ENCODE peak calls at places on chromosomes 13 and 19, in eight cellular contexts. D, L, I, W, E, N, Y and P are unnamed samples.

GRCh38 chr13:114124921-114125320 is 7.5 kb downstream of the RASA3 start:
- DNase-seq in D (peak), L (no peak), I (peak), W (no peak), E (peak), N (peak), Y (peak), P (no peak)

GRCh38 chr19:4059493-4059880 is 7.2 kb downstream of the ZBTB7A start:
- DNase-seq in D (no peak), L (no peak), I (no peak), W (no peak), E (no peak), N (no peak), Y (no peak), P (no peak)

GRCh38 chr13:63081400-63082014 is 1665.9 kb upstream of the PCDH20 start:
- DNase-seq in D (no peak), L (no peak), I (no peak), W (no peak), E (no peak), N (no peak), Y (no peak), P (no peak)

GRCh38 chr19:45876411-45877197 is 9.3 kb downstream of the IRF2BP1 start:
- DNase-seq in D (no peak), L (peak), I (peak), W (no peak), E (no peak), N (no peak), Y (no peak), P (peak)

GRCh38 chr19:16325161-16325527 is 518 bp downstream of the KLF2 start:
- DNase-seq in D (peak), L (peak), I (no peak), W (peak), E (no peak), N (no peak), Y (no peak), P (no peak)

GRCh38 chr19:1752009-1752756 is 1.1 kb upstream of the ONECUT3 start:
- DNase-seq in D (no peak), L (no peak), I (no peak), W (no peak), E (no peak), N (no peak), Y (no peak), P (peak)

GRCh38 chr13:21675095-21676007 is 4.5 kb downstream of the FGF9 start:
- DNase-seq in D (peak), L (peak), I (peak), W (no peak), E (peak), N (no peak), Y (no peak), P (peak)

GRCh38 chr13:42110410-42111155 is 62.1 kb downstream of the DGKH start:
- DNase-seq in D (no peak), L (no peak), I (no peak), W (no peak), E (peak), N (peak), Y (peak), P (no peak)

GRCh38 chr19:28169168-28169862 is 1043.6 kb downstream of the UQCRFS1 start:
- DNase-seq in D (no peak), L (no peak), I (no peak), W (no peak), E (no peak), N (no peak), Y (no peak), P (no peak)

GRCh38 chr13:79593611-79594275 is 112.8 kb downstream of the NDFIP2 start:
- DNase-seq in D (no peak), L (no peak), I (no peak), W (no peak), E (no peak), N (peak), Y (no peak), P (no peak)

GRCh38 chr13:79709526-79709925 is 228.6 kb downstream of the NDFIP2 start:
- DNase-seq in D (no peak), L (no peak), I (no peak), W (no peak), E (no peak), N (peak), Y (no peak), P (no peak)

GRCh38 chr19:15280915-15281683 is 48.9 kb upstream of the EPHX3 start:
- DNase-seq in D (no peak), L (peak), I (no peak), W (no peak), E (no peak), N (peak), Y (peak), P (peak)

GRCh38 chr13:20825476-20825875 is 51.7 kb upstream of the EEF1AKMT1 start:
- DNase-seq in D (no peak), L (no peak), I (no peak), W (no peak), E (no peak), N (peak), Y (no peak), P (no peak)

GRCh38 chr13:50574731-50575130 is 268.8 kb downstream of the DLEU7 start:
- DNase-seq in D (no peak), L (no peak), I (no peak), W (no peak), E (no peak), N (peak), Y (no peak), P (no peak)

GRCh38 chr13:76425930-76426329 is 460.3 kb downstream of the KCTD12 start:
- DNase-seq in D (no peak), L (no peak), I (no peak), W (no peak), E (no peak), N (peak), Y (peak), P (no peak)

GRCh38 chr13:21698975-21699679 is 28.3 kb downstream of the FGF9 start:
- DNase-seq in D (no peak), L (no peak), I (no peak), W (no peak), E (no peak), N (no peak), Y (no peak), P (no peak)

GRCh38 chr19:13833330-13834265 is 38.4 kb downstream of the ZSWIM4 start:
- DNase-seq in D (peak), L (peak), I (peak), W (peak), E (peak), N (peak), Y (peak), P (peak)

GRCh38 chr19:56114711-56115110 is 6.4 kb downstream of the ZNF787 start:
- DNase-seq in D (no peak), L (no peak), I (no peak), W (no peak), E (no peak), N (no peak), Y (no peak), P (no peak)

GRCh38 chr13:39567569-39567968 is 35.4 kb downstream of the LHFPL6 start:
- DNase-seq in D (no peak), L (no peak), I (no peak), W (no peak), E (no peak), N (no peak), Y (no peak), P (no peak)

GRCh38 chr13:59750860-59751259 is 412.9 kb downstream of the DIAPH3 start:
- DNase-seq in D (no peak), L (no peak), I (no peak), W (no peak), E (no peak), N (peak), Y (peak), P (no peak)

GRCh38 chr19:43914051-43914450 is 21.0 kb downstream of the ZNF45 start:
- DNase-seq in D (no peak), L (no peak), I (no peak), W (no peak), E (no peak), N (no peak), Y (no peak), P (no peak)

GRCh38 chr13:31161583-31162150 is at the start of gene HSPH1:
- DNase-seq in D (peak), L (peak), I (peak), W (peak), E (peak), N (peak), Y (peak), P (peak)

GRCh38 chr13:48066310-48066989 is 28.5 kb downstream of the MED4 start:
- DNase-seq in D (no peak), L (no peak), I (no peak), W (no peak), E (no peak), N (peak), Y (no peak), P (no peak)

GRCh38 chr13:99703908-99704307 is 202.6 kb downstream of the TM9SF2 start:
- DNase-seq in D (no peak), L (no peak), I (no peak), W (no peak), E (no peak), N (no peak), Y (no peak), P (no peak)

GRCh38 chr13:25034173-25034572 is 61.8 kb upstream of the PABPC3 start:
- DNase-seq in D (no peak), L (no peak), I (no peak), W (no peak), E (no peak), N (no peak), Y (no peak), P (no peak)

GRCh38 chr13:42354246-42355117 is 82.5 kb downstream of the AKAP11 start:
- DNase-seq in D (no peak), L (no peak), I (peak), W (no peak), E (no peak), N (peak), Y (peak), P (no peak)